ENCODE peak calls at places on chromosome 3, in four cellular contexts. H, G, C and Z are unnamed samples. For H3K9me3, the result is how much of the 10 kb centered on the place peaks cover.

GRCh38 chr3:154778057-154778456 is 302.1 kb upstream of the MME start:
- DNase-seq in H (no peak), G (no peak), C (no peak), Z (no peak)

GRCh38 chr3:10517616-10518015 is 12.2 kb upstream of the ATP2B2 start:
- DNase-seq in H (no peak), G (no peak), C (no peak), Z (no peak)

GRCh38 chr3:165984589-165984988 is 147.4 kb upstream of the BCHE start:
- DNase-seq in H (no peak), G (no peak), C (no peak), Z (no peak)

GRCh38 chr3:166531730-166532129 is 694.5 kb upstream of the BCHE start:
- DNase-seq in H (no peak), G (no peak), C (no peak), Z (no peak)

GRCh38 chr3:126773783-126774182 is 69.7 kb downstream of the CHCHD6 start:
- DNase-seq in H (no peak), G (no peak), C (no peak), Z (no peak)

GRCh38 chr3:38655708-38656300 is 6.3 kb upstream of the SCN5A start:
- DNase-seq in H (no peak), G (no peak), C (no peak), Z (peak)

GRCh38 chr3:121819236-121819635 is 15.6 kb downstream of the IQCB1 start:
- DNase-seq in H (no peak), G (no peak), C (no peak), Z (no peak)

GRCh38 chr3:101325393-101326134 is 5.2 kb upstream of the IMPG2 start:
- DNase-seq in H (no peak), G (no peak), C (no peak), Z (no peak)

GRCh38 chr3:177195941-177196472 is 1.3 kb downstream of the TBL1XR1 start:
- DNase-seq in H (no peak), G (no peak), C (peak), Z (no peak)

GRCh38 chr3:115470254-115470653 is 153.1 kb upstream of the GAP43 start:
- DNase-seq in H (no peak), G (no peak), C (no peak), Z (no peak)

GRCh38 chr3:168161696-168162095 is 66.0 kb upstream of the GOLIM4 start:
- DNase-seq in H (no peak), G (no peak), C (no peak), Z (no peak)

GRCh38 chr3:168168743-168169142 is 73.0 kb upstream of the GOLIM4 start:
- DNase-seq in H (no peak), G (no peak), C (no peak), Z (no peak)

GRCh38 chr3:168162172-168162571 is 66.4 kb upstream of the GOLIM4 start:
- DNase-seq in H (no peak), G (no peak), C (peak), Z (no peak)

DNA sequence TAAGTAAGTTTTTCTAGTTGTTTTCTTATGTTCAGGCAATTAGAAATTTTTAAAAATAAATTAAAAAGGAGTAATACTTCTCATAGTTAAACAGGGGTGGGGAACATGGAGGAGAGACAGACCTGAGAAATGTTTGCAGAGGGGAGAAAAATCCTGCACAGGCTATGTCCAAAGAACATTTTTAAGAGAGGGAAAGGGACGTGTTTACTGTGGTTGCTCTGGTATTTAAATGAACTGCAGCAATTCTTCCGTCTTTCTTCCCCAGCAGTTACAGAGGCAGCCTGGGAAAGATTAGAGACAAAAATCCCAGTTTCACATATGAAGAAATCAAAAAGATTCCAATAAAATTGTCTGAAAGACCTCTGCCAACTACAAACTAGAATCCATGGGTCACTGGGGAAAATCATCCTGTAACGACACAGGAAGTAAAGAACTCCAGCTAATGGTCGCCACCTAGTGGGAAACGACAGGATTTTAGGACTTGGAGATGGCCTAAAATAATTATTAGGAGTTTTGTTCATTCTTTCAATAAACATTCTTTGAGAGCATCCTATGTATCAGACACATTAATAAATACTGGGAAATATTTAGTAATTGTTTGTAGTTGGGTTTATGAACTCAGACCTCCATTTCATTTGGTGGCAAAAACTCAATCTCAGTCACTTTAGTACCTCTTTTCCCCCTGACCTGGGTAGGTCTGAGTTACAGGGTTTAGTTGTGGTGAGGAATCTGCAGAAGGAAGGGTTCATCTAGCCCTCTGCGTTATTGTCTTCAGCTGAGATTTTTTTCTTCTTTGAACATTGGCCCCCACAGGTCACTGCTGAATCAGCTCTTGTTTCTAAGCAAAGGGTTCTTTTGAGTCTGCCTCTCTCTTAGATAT is 69.9 kb upstream of the GOLIM4 start:
- DNase-seq in H (peak), G (no peak), C (peak), Z (no peak)
- TF ChIP-seq POLR2A in H (no peak), G (no peak), C (no peak), Z (no peak)

GRCh38 chr3:16477054-16477453 is 36.4 kb downstream of the RFTN1 start:
- DNase-seq in H (no peak), G (no peak), C (no peak), Z (no peak)
- H3K9me3 ChIP-seq in H (under half), G (under half), C (under half), Z (under half)

DNA sequence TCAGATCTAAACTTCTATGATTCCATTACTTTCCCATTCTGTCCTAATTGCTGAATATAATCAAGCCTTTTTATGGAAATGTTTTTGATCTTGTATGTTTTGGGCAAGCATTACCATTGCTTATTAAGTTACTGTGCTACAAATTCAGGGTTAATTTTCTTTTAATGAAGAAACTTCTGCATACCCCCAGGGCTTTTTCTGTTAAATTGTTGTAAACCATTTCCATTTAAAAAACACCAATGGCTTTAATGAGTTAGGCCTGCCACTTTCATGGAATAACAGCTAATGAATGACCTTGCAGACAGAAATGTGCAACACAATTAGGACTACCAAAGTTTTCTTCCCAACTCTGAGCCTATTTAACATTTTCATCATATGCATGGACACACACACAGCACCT is 150.0 kb downstream of the DIPK2A start:
- DNase-seq in H (no peak), G (no peak), C (no peak), Z (no peak)
- TF ChIP-seq CTCF in H (no peak), G (no peak), C (no peak), Z (no peak)

DNA sequence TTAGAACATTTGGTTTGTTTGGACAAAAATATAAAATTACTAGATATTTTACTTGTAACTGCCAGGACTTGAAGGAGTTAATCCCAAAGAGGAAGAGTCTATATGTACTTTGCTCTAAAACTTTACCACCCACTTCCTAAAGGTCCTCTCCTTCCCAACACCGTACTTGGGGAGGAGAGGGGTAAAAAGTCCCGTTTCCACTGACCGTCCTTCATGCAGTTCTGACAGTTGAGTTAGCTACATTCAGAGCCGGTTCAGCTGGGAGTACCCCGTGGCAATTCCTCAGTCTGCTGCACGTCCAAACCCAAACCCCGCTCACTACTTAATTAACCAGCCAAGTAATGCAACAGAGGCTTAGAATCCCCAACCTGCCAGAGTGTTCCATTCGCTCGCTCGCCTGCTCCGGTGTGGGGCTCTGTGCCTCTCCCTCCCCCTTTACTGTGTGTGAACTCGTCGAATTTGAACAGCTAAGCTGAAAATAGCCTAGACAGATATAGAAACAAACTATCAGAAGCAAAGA is 519.7 kb downstream of the FOXP1 start:
- DNase-seq in H (peak), G (no peak), C (no peak), Z (peak)
- TF ChIP-seq POLR2A in H (no peak), G (no peak), C (no peak), Z (no peak)

DNA sequence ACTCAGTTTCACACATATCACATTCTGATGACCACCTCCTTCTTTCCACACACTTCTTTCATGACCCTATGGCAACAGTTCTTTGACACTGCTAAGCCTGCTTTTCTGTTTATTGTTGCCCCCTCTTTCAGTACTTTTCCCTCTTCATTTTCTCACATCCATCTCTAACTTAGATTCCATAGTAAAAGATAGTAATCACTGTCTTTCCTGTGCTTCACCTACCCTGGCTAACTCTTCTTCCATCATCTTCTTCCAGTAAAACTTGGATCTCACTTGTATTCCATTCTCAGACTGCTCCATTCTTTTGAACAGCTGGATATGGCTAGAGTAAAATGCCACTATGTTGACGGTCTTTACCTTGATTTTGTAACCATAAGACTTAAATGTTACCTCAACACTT is 632.6 kb upstream of the TGFBR2 start:
- DNase-seq in H (no peak), G (no peak), C (no peak), Z (no peak)
- H3K9me3 ChIP-seq in H (under half), G (under half), C (under half), Z (under half)